ENCODE peak calls at places on chromosomes 2 and 18, in four cellular contexts. A is H9, O is RWPE1, C is AG04450. F is an unnamed sample.

GRCh38 chr2:127634626-127635379 is 11.2 kb upstream of the GPR17 start:
- DNase-seq in A (no peak), O (no peak), C (no peak), F (no peak)

GRCh38 chr2:233168919-233169318 is 82.6 kb upstream of the ATG16L1 start:
- DNase-seq in A (no peak), O (no peak), C (no peak), F (no peak)

GRCh38 chr2:53075760-53076159 is 691.8 kb upstream of the CHAC2 start:
- DNase-seq in A (no peak), O (no peak), C (no peak), F (no peak)

GRCh38 chr2:67583185-67583584 is 186.1 kb downstream of the ETAA1 start:
- DNase-seq in A (no peak), O (no peak), C (no peak), F (no peak)

GRCh38 chr2:234536218-234536989 is 39.5 kb upstream of the ARL4C start:
- DNase-seq in A (no peak), O (no peak), C (no peak), F (no peak)

GRCh38 chr2:74632209-74632938 is 15.8 kb downstream of the M1AP start:
- DNase-seq in A (peak), O (no peak), C (no peak), F (peak)

GRCh38 chr18:36305375-36305774 is 7.9 kb downstream of the FHOD3 start:
- DNase-seq in A (no peak), O (no peak), C (no peak), F (no peak)

GRCh38 chr2:241852981-241853631 is 5.6 kb downstream of the PDCD1 start:
- DNase-seq in A (no peak), O (no peak), C (no peak), F (no peak)

GRCh38 chr18:37985126-37985525 is 419.5 kb upstream of the CELF4 start:
- DNase-seq in A (peak), O (no peak), C (no peak), F (no peak)

GRCh38 chr2:64230540-64230939 is 86.3 kb upstream of the PELI1 start:
- DNase-seq in A (no peak), O (peak), C (no peak), F (no peak)

GRCh38 chr2:170747921-170748320 is 22.3 kb upstream of the ERICH2 start:
- DNase-seq in A (no peak), O (peak), C (peak), F (peak)

GRCh38 chr2:224145751-224146355 is 106.8 kb upstream of the SERPINE2 start:
- DNase-seq in A (no peak), O (peak), C (no peak), F (peak)

GRCh38 chr2:167438206-167438605 is 549.9 kb downstream of the XIRP2 start:
- DNase-seq in A (no peak), O (no peak), C (peak), F (peak)